ENCODE peak calls at places on chromosomes 16 and 17, in five cellular contexts. Z, K, E, P and W are unnamed samples.
A peak's percentile ranks its signal among the peaks of the same experiment; 100 is the strongest.

GRCh38 chr17:69853533-69854262 is 221.3 kb upstream of the KCNJ16 start:
- DNase-seq in E (no peak), P (no peak), K (no peak), Z (no peak), W (no peak)

GRCh38 chr16:84751947-84752346 is 52.1 kb downstream of the USP10 start:
- DNase-seq in P (no peak), K (no peak), E (no peak), Z (no peak), W (no peak)

GRCh38 chr16:49640606-49641005 is 215.3 kb downstream of the ZNF423 start:
- DNase-seq in Z (no peak), E (peak; percentile 80), P (no peak), K (no peak), W (no peak)

GRCh38 chr16:29148867-29149272 is 164.0 kb downstream of the LAT start:
- DNase-seq in E (no peak), Z (no peak), K (peak; percentile 74), P (no peak), W (peak; percentile 67)

GRCh38 chr17:7523033-7523432 is 25.8 kb upstream of the TNFSF12 start:
- DNase-seq in P (no peak), Z (no peak), E (no peak), K (no peak), W (peak; percentile 36)

GRCh38 chr17:1275962-1276736 is 3.3 kb upstream of the TRARG1 start:
- DNase-seq in K (peak; percentile 81), P (peak; percentile 63), E (peak; percentile 90), Z (peak; percentile 45), W (peak; percentile 75)

GRCh38 chr17:66126231-66126630 is 65.7 kb downstream of the CEP112 start:
- DNase-seq in Z (no peak), P (no peak), K (no peak), E (no peak), W (no peak)

GRCh38 chr16:71929048-71929447 is 33.7 kb downstream of the IST1 start:
- DNase-seq in E (no peak), Z (no peak), P (peak; percentile 33), K (no peak), W (peak; percentile 44)

GRCh38 chr17:52158450-52159042 is at the start of gene CA10:
- DNase-seq in K (no peak), P (no peak), E (peak; percentile 80), Z (no peak), W (no peak)

GRCh38 chr16:46688657-46689491 is at the start of gene VPS35:
- DNase-seq in E (peak; percentile 95), Z (peak; percentile 100), P (peak; percentile 99), K (peak; percentile 100), W (peak; percentile 99)